ENCODE peak calls at places on chromosomes 16 and 17, in eight cellular contexts. V is cerebellar nuclear complex; O is stimulated activated CD8-positive, alpha-beta memory T cell treated with anti-CD3 and anti-CD28 coated beads, Interleukin-7, amount 100 ng/mL, for 4 hours; I is NCI-H2107; J is dorsolateral prefrontal cortex; L is HuH-7; Z is OCI-M1; W is neural crest cell. Y is an unnamed sample.

GRCh38 chr16:10037771-10038170 is 144.5 kb downstream of the GRIN2A start:
- DNase-seq in V (no peak), O (no peak), I (no peak), J (no peak), L (no peak), Z (no peak), W (no peak), Y (no peak)

GRCh38 chr16:17773698-17774101 is 302.9 kb upstream of the XYLT1 start:
- DNase-seq in V (no peak), O (no peak), I (no peak), J (no peak), L (no peak), Z (no peak), W (no peak), Y (no peak)

GRCh38 chr16:35557731-35558130 is 2098.3 kb downstream of the TP53TG3F start:
- DNase-seq in V (no peak), O (no peak), I (no peak), J (no peak), L (no peak), Z (no peak), W (no peak), Y (no peak)

GRCh38 chr17:14871921-14872320 is 393.2 kb downstream of the PMP22 start:
- DNase-seq in V (no peak), O (no peak), I (no peak), J (no peak), L (no peak), Z (no peak), W (no peak), Y (no peak)

GRCh38 chr17:79042421-79043190 is 18.6 kb downstream of the C1QTNF1 start:
- DNase-seq in V (no peak), O (peak), I (peak), J (peak), L (peak), Z (peak), W (no peak), Y (peak)

GRCh38 chr16:66521951-66522771 is 27.8 kb downstream of the TK2 start:
- DNase-seq in V (no peak), O (peak), I (no peak), J (no peak), L (no peak), Z (peak), W (no peak), Y (no peak)

GRCh38 chr17:50551884-50552283 is 4.9 kb downstream of the SPATA20 start:
- DNase-seq in V (no peak), O (no peak), I (no peak), J (no peak), L (no peak), Z (no peak), W (no peak), Y (no peak)

GRCh38 chr17:40854175-40854814 is 12.7 kb downstream of the KRT12 start:
- DNase-seq in V (no peak), O (no peak), I (no peak), J (no peak), L (no peak), Z (peak), W (no peak), Y (no peak)

GRCh38 chr17:31405941-31406371 is 14.5 kb downstream of the RAB11FIP4 start:
- DNase-seq in V (no peak), O (no peak), I (no peak), J (no peak), L (no peak), Z (no peak), W (no peak), Y (no peak)

Y was measured in NCI-H187.